ENCODE peak calls at places on chromosomes 6 and 20, in nine cellular contexts. One of them, this sample, is unnamed.

GRCh38 chr20:14189794-14190402 is 147.5 kb downstream of the FLRT3 start:
- DNase-seq in cardiac muscle cell: peak
- DNase-seq in AG10803: peak
- DNase-seq in CD4-positive, alpha-beta memory T cell: no peak
- DNase-seq in stimulated activated CD8-positive, alpha-beta memory T cell treated with anti-CD3 and anti-CD28 coated beads, Interleukin-7, amount 100 ng/mL, for 1 hour: no peak
- DNase-seq in activated CD8-positive, alpha-beta T cell treated with anti-CD3 and anti-CD28 coated beads for 36 hours: no peak
- DNase-seq in smooth muscle cell of the brain vasculature: peak
- DNase-seq in astrocyte of the spinal cord: peak
- DNase-seq in NCI-H446 treated with DMSO at 0.1 percent for 48 hours: peak
- DNase-seq in this sample: peak

GRCh38 chr20:24109008-24109407 is 120.4 kb upstream of the GGTLC1 start:
- DNase-seq in cardiac muscle cell: no peak
- DNase-seq in AG10803: peak
- DNase-seq in CD4-positive, alpha-beta memory T cell: peak
- DNase-seq in stimulated activated CD8-positive, alpha-beta memory T cell treated with anti-CD3 and anti-CD28 coated beads, Interleukin-7, amount 100 ng/mL, for 1 hour: no peak
- DNase-seq in activated CD8-positive, alpha-beta T cell treated with anti-CD3 and anti-CD28 coated beads for 36 hours: peak
- DNase-seq in smooth muscle cell of the brain vasculature: no peak
- DNase-seq in astrocyte of the spinal cord: no peak
- DNase-seq in NCI-H446 treated with DMSO at 0.1 percent for 48 hours: no peak
- DNase-seq in this sample: no peak

GRCh38 chr20:46214831-46215488 is 93.3 kb downstream of the CDH22 start:
- DNase-seq in cardiac muscle cell: no peak
- DNase-seq in AG10803: no peak
- DNase-seq in CD4-positive, alpha-beta memory T cell: no peak
- DNase-seq in stimulated activated CD8-positive, alpha-beta memory T cell treated with anti-CD3 and anti-CD28 coated beads, Interleukin-7, amount 100 ng/mL, for 1 hour: no peak
- DNase-seq in activated CD8-positive, alpha-beta T cell treated with anti-CD3 and anti-CD28 coated beads for 36 hours: no peak
- DNase-seq in smooth muscle cell of the brain vasculature: no peak
- DNase-seq in astrocyte of the spinal cord: no peak
- DNase-seq in NCI-H446 treated with DMSO at 0.1 percent for 48 hours: no peak
- DNase-seq in this sample: no peak

GRCh38 chr20:18639501-18639979 is 51.7 kb downstream of the DTD1 start:
- DNase-seq in cardiac muscle cell: no peak
- DNase-seq in AG10803: no peak
- DNase-seq in CD4-positive, alpha-beta memory T cell: no peak
- DNase-seq in stimulated activated CD8-positive, alpha-beta memory T cell treated with anti-CD3 and anti-CD28 coated beads, Interleukin-7, amount 100 ng/mL, for 1 hour: no peak
- DNase-seq in activated CD8-positive, alpha-beta T cell treated with anti-CD3 and anti-CD28 coated beads for 36 hours: no peak
- DNase-seq in smooth muscle cell of the brain vasculature: no peak
- DNase-seq in astrocyte of the spinal cord: no peak
- DNase-seq in NCI-H446 treated with DMSO at 0.1 percent for 48 hours: no peak
- DNase-seq in this sample: peak

GRCh38 chr20:12409501-12409900 is 491.8 kb downstream of the BTBD3 start:
- DNase-seq in cardiac muscle cell: no peak
- DNase-seq in AG10803: no peak
- DNase-seq in CD4-positive, alpha-beta memory T cell: no peak
- DNase-seq in stimulated activated CD8-positive, alpha-beta memory T cell treated with anti-CD3 and anti-CD28 coated beads, Interleukin-7, amount 100 ng/mL, for 1 hour: no peak
- DNase-seq in activated CD8-positive, alpha-beta T cell treated with anti-CD3 and anti-CD28 coated beads for 36 hours: no peak
- DNase-seq in smooth muscle cell of the brain vasculature: no peak
- DNase-seq in astrocyte of the spinal cord: no peak
- DNase-seq in NCI-H446 treated with DMSO at 0.1 percent for 48 hours: no peak
- DNase-seq in this sample: no peak

GRCh38 chr6:150686566-150686965 is 86.9 kb downstream of the PLEKHG1 start:
- DNase-seq in cardiac muscle cell: no peak
- DNase-seq in AG10803: no peak
- DNase-seq in CD4-positive, alpha-beta memory T cell: no peak
- DNase-seq in stimulated activated CD8-positive, alpha-beta memory T cell treated with anti-CD3 and anti-CD28 coated beads, Interleukin-7, amount 100 ng/mL, for 1 hour: no peak
- DNase-seq in activated CD8-positive, alpha-beta T cell treated with anti-CD3 and anti-CD28 coated beads for 36 hours: no peak
- DNase-seq in smooth muscle cell of the brain vasculature: no peak
- DNase-seq in astrocyte of the spinal cord: no peak
- DNase-seq in NCI-H446 treated with DMSO at 0.1 percent for 48 hours: no peak
- DNase-seq in this sample: no peak

GRCh38 chr6:56959938-56960337 is 5.0 kb downstream of the BEND6 start:
- DNase-seq in cardiac muscle cell: no peak
- DNase-seq in AG10803: peak
- DNase-seq in CD4-positive, alpha-beta memory T cell: no peak
- DNase-seq in stimulated activated CD8-positive, alpha-beta memory T cell treated with anti-CD3 and anti-CD28 coated beads, Interleukin-7, amount 100 ng/mL, for 1 hour: no peak
- DNase-seq in activated CD8-positive, alpha-beta T cell treated with anti-CD3 and anti-CD28 coated beads for 36 hours: no peak
- DNase-seq in smooth muscle cell of the brain vasculature: no peak
- DNase-seq in astrocyte of the spinal cord: peak
- DNase-seq in NCI-H446 treated with DMSO at 0.1 percent for 48 hours: peak
- DNase-seq in this sample: peak

GRCh38 chr6:26489926-26490575 is 10.1 kb upstream of the BTN1A1 start:
- DNase-seq in cardiac muscle cell: no peak
- DNase-seq in AG10803: no peak
- DNase-seq in CD4-positive, alpha-beta memory T cell: no peak
- DNase-seq in stimulated activated CD8-positive, alpha-beta memory T cell treated with anti-CD3 and anti-CD28 coated beads, Interleukin-7, amount 100 ng/mL, for 1 hour: no peak
- DNase-seq in activated CD8-positive, alpha-beta T cell treated with anti-CD3 and anti-CD28 coated beads for 36 hours: no peak
- DNase-seq in smooth muscle cell of the brain vasculature: no peak
- DNase-seq in astrocyte of the spinal cord: no peak
- DNase-seq in NCI-H446 treated with DMSO at 0.1 percent for 48 hours: no peak
- DNase-seq in this sample: no peak

GRCh38 chr6:164007881-164008280 is 593.4 kb downstream of the QKI start:
- DNase-seq in cardiac muscle cell: no peak
- DNase-seq in AG10803: no peak
- DNase-seq in CD4-positive, alpha-beta memory T cell: no peak
- DNase-seq in stimulated activated CD8-positive, alpha-beta memory T cell treated with anti-CD3 and anti-CD28 coated beads, Interleukin-7, amount 100 ng/mL, for 1 hour: no peak
- DNase-seq in activated CD8-positive, alpha-beta T cell treated with anti-CD3 and anti-CD28 coated beads for 36 hours: no peak
- DNase-seq in smooth muscle cell of the brain vasculature: no peak
- DNase-seq in astrocyte of the spinal cord: no peak
- DNase-seq in NCI-H446 treated with DMSO at 0.1 percent for 48 hours: no peak
- DNase-seq in this sample: no peak

GRCh38 chr6:80638222-80639055 is 532.0 kb downstream of the BCKDHB start:
- DNase-seq in cardiac muscle cell: peak
- DNase-seq in AG10803: peak
- DNase-seq in CD4-positive, alpha-beta memory T cell: no peak
- DNase-seq in stimulated activated CD8-positive, alpha-beta memory T cell treated with anti-CD3 and anti-CD28 coated beads, Interleukin-7, amount 100 ng/mL, for 1 hour: peak
- DNase-seq in activated CD8-positive, alpha-beta T cell treated with anti-CD3 and anti-CD28 coated beads for 36 hours: peak
- DNase-seq in smooth muscle cell of the brain vasculature: peak
- DNase-seq in astrocyte of the spinal cord: peak
- DNase-seq in NCI-H446 treated with DMSO at 0.1 percent for 48 hours: peak
- DNase-seq in this sample: peak

GRCh38 chr20:46458891-46459750 is 52.7 kb upstream of the ELMO2 start:
- DNase-seq in cardiac muscle cell: peak
- DNase-seq in AG10803: no peak
- DNase-seq in CD4-positive, alpha-beta memory T cell: no peak
- DNase-seq in stimulated activated CD8-positive, alpha-beta memory T cell treated with anti-CD3 and anti-CD28 coated beads, Interleukin-7, amount 100 ng/mL, for 1 hour: no peak
- DNase-seq in activated CD8-positive, alpha-beta T cell treated with anti-CD3 and anti-CD28 coated beads for 36 hours: peak
- DNase-seq in smooth muscle cell of the brain vasculature: no peak
- DNase-seq in astrocyte of the spinal cord: no peak
- DNase-seq in NCI-H446 treated with DMSO at 0.1 percent for 48 hours: no peak
- DNase-seq in this sample: peak

GRCh38 chr20:35327074-35327976 is 35.1 kb upstream of the FAM83C start:
- DNase-seq in cardiac muscle cell: peak
- DNase-seq in AG10803: no peak
- DNase-seq in CD4-positive, alpha-beta memory T cell: no peak
- DNase-seq in stimulated activated CD8-positive, alpha-beta memory T cell treated with anti-CD3 and anti-CD28 coated beads, Interleukin-7, amount 100 ng/mL, for 1 hour: no peak
- DNase-seq in activated CD8-positive, alpha-beta T cell treated with anti-CD3 and anti-CD28 coated beads for 36 hours: no peak
- DNase-seq in smooth muscle cell of the brain vasculature: no peak
- DNase-seq in astrocyte of the spinal cord: no peak
- DNase-seq in NCI-H446 treated with DMSO at 0.1 percent for 48 hours: no peak
- DNase-seq in this sample: no peak

GRCh38 chr6:16729744-16730143 is 31.5 kb downstream of the ATXN1 start:
- DNase-seq in cardiac muscle cell: no peak
- DNase-seq in AG10803: no peak
- DNase-seq in CD4-positive, alpha-beta memory T cell: no peak
- DNase-seq in stimulated activated CD8-positive, alpha-beta memory T cell treated with anti-CD3 and anti-CD28 coated beads, Interleukin-7, amount 100 ng/mL, for 1 hour: no peak
- DNase-seq in activated CD8-positive, alpha-beta T cell treated with anti-CD3 and anti-CD28 coated beads for 36 hours: no peak
- DNase-seq in smooth muscle cell of the brain vasculature: no peak
- DNase-seq in astrocyte of the spinal cord: no peak
- DNase-seq in NCI-H446 treated with DMSO at 0.1 percent for 48 hours: no peak
- DNase-seq in this sample: no peak

GRCh38 chr20:6122873-6123649 is at the start of gene FERMT1:
- DNase-seq in cardiac muscle cell: peak
- DNase-seq in AG10803: peak
- DNase-seq in CD4-positive, alpha-beta memory T cell: no peak
- DNase-seq in stimulated activated CD8-positive, alpha-beta memory T cell treated with anti-CD3 and anti-CD28 coated beads, Interleukin-7, amount 100 ng/mL, for 1 hour: no peak
- DNase-seq in activated CD8-positive, alpha-beta T cell treated with anti-CD3 and anti-CD28 coated beads for 36 hours: peak
- DNase-seq in smooth muscle cell of the brain vasculature: no peak
- DNase-seq in astrocyte of the spinal cord: peak
- DNase-seq in NCI-H446 treated with DMSO at 0.1 percent for 48 hours: no peak
- DNase-seq in this sample: peak

GRCh38 chr20:58088625-58089024 is 139.8 kb downstream of the ANKRD60 start:
- DNase-seq in cardiac muscle cell: no peak
- DNase-seq in AG10803: no peak
- DNase-seq in CD4-positive, alpha-beta memory T cell: no peak
- DNase-seq in stimulated activated CD8-positive, alpha-beta memory T cell treated with anti-CD3 and anti-CD28 coated beads, Interleukin-7, amount 100 ng/mL, for 1 hour: no peak
- DNase-seq in activated CD8-positive, alpha-beta T cell treated with anti-CD3 and anti-CD28 coated beads for 36 hours: no peak
- DNase-seq in smooth muscle cell of the brain vasculature: no peak
- DNase-seq in astrocyte of the spinal cord: no peak
- DNase-seq in NCI-H446 treated with DMSO at 0.1 percent for 48 hours: no peak
- DNase-seq in this sample: no peak

GRCh38 chr6:163994566-163994965 is 580.0 kb downstream of the QKI start:
- DNase-seq in cardiac muscle cell: no peak
- DNase-seq in AG10803: no peak
- DNase-seq in CD4-positive, alpha-beta memory T cell: no peak
- DNase-seq in stimulated activated CD8-positive, alpha-beta memory T cell treated with anti-CD3 and anti-CD28 coated beads, Interleukin-7, amount 100 ng/mL, for 1 hour: no peak
- DNase-seq in activated CD8-positive, alpha-beta T cell treated with anti-CD3 and anti-CD28 coated beads for 36 hours: no peak
- DNase-seq in smooth muscle cell of the brain vasculature: no peak
- DNase-seq in astrocyte of the spinal cord: no peak
- DNase-seq in NCI-H446 treated with DMSO at 0.1 percent for 48 hours: no peak
- DNase-seq in this sample: no peak